ENCODE peak calls at places on chromosomes 4 and X, in six cellular contexts. One of them, this sample, is unnamed.

GRCh38 chrX:106931831-106932491 is 11.8 kb downstream of the CLDN2 start:
- DNase-seq in activated naive CD8-positive, alpha-beta T cell treated with anti-CD3 and anti-CD28 coated beads, Interleukin-2, amount 50 U/mL, for 16 hours: no peak
- DNase-seq in AG10803: no peak
- DNase-seq in stimulated activated CD8-positive, alpha-beta memory T cell treated with anti-CD3 and anti-CD28 coated beads, Interleukin-4, amount 100 ng/mL, for 48 hours: no peak
- DNase-seq in endothelial cell of umbilical vein: no peak
- DNase-seq in activated CD4-positive, alpha-beta T cell treated with anti-CD3 and anti-CD28 coated beads, Interleukin-2, amount 50 U/mL, for 48 hours: no peak
- DNase-seq in this sample: no peak

GRCh38 chr4:66433706-66434105 is 763.4 kb upstream of the EPHA5 start:
- DNase-seq in activated naive CD8-positive, alpha-beta T cell treated with anti-CD3 and anti-CD28 coated beads, Interleukin-2, amount 50 U/mL, for 16 hours: no peak
- DNase-seq in AG10803: no peak
- DNase-seq in stimulated activated CD8-positive, alpha-beta memory T cell treated with anti-CD3 and anti-CD28 coated beads, Interleukin-4, amount 100 ng/mL, for 48 hours: no peak
- DNase-seq in endothelial cell of umbilical vein: no peak
- DNase-seq in activated CD4-positive, alpha-beta T cell treated with anti-CD3 and anti-CD28 coated beads, Interleukin-2, amount 50 U/mL, for 48 hours: no peak
- DNase-seq in this sample: no peak

GRCh38 chrX:97685753-97686152 is 802.0 kb downstream of the RPA4 start:
- DNase-seq in activated naive CD8-positive, alpha-beta T cell treated with anti-CD3 and anti-CD28 coated beads, Interleukin-2, amount 50 U/mL, for 16 hours: no peak
- DNase-seq in AG10803: peak
- DNase-seq in stimulated activated CD8-positive, alpha-beta memory T cell treated with anti-CD3 and anti-CD28 coated beads, Interleukin-4, amount 100 ng/mL, for 48 hours: no peak
- DNase-seq in endothelial cell of umbilical vein: peak
- DNase-seq in activated CD4-positive, alpha-beta T cell treated with anti-CD3 and anti-CD28 coated beads, Interleukin-2, amount 50 U/mL, for 48 hours: peak
- DNase-seq in this sample: peak

GRCh38 chr4:56026596-56026995 is 77.9 kb downstream of the CEP135 start:
- DNase-seq in activated naive CD8-positive, alpha-beta T cell treated with anti-CD3 and anti-CD28 coated beads, Interleukin-2, amount 50 U/mL, for 16 hours: no peak
- DNase-seq in AG10803: no peak
- DNase-seq in stimulated activated CD8-positive, alpha-beta memory T cell treated with anti-CD3 and anti-CD28 coated beads, Interleukin-4, amount 100 ng/mL, for 48 hours: no peak
- DNase-seq in endothelial cell of umbilical vein: peak
- DNase-seq in activated CD4-positive, alpha-beta T cell treated with anti-CD3 and anti-CD28 coated beads, Interleukin-2, amount 50 U/mL, for 48 hours: no peak
- DNase-seq in this sample: no peak

GRCh38 chrX:68163446-68163845 is 269.8 kb downstream of the OPHN1 start:
- DNase-seq in activated naive CD8-positive, alpha-beta T cell treated with anti-CD3 and anti-CD28 coated beads, Interleukin-2, amount 50 U/mL, for 16 hours: no peak
- DNase-seq in AG10803: peak
- DNase-seq in stimulated activated CD8-positive, alpha-beta memory T cell treated with anti-CD3 and anti-CD28 coated beads, Interleukin-4, amount 100 ng/mL, for 48 hours: no peak
- DNase-seq in endothelial cell of umbilical vein: peak
- DNase-seq in activated CD4-positive, alpha-beta T cell treated with anti-CD3 and anti-CD28 coated beads, Interleukin-2, amount 50 U/mL, for 48 hours: no peak
- DNase-seq in this sample: no peak

GRCh38 chr4:55993994-55994657 is 45.4 kb downstream of the CEP135 start:
- DNase-seq in activated naive CD8-positive, alpha-beta T cell treated with anti-CD3 and anti-CD28 coated beads, Interleukin-2, amount 50 U/mL, for 16 hours: no peak
- DNase-seq in AG10803: no peak
- DNase-seq in stimulated activated CD8-positive, alpha-beta memory T cell treated with anti-CD3 and anti-CD28 coated beads, Interleukin-4, amount 100 ng/mL, for 48 hours: no peak
- DNase-seq in endothelial cell of umbilical vein: no peak
- DNase-seq in activated CD4-positive, alpha-beta T cell treated with anti-CD3 and anti-CD28 coated beads, Interleukin-2, amount 50 U/mL, for 48 hours: peak
- DNase-seq in this sample: no peak

GRCh38 chr4:2761035-2761923 is 5.1 kb upstream of the TNIP2 start:
- DNase-seq in activated naive CD8-positive, alpha-beta T cell treated with anti-CD3 and anti-CD28 coated beads, Interleukin-2, amount 50 U/mL, for 16 hours: no peak
- DNase-seq in AG10803: no peak
- DNase-seq in stimulated activated CD8-positive, alpha-beta memory T cell treated with anti-CD3 and anti-CD28 coated beads, Interleukin-4, amount 100 ng/mL, for 48 hours: peak
- DNase-seq in endothelial cell of umbilical vein: peak
- DNase-seq in activated CD4-positive, alpha-beta T cell treated with anti-CD3 and anti-CD28 coated beads, Interleukin-2, amount 50 U/mL, for 48 hours: peak
- DNase-seq in this sample: no peak

GRCh38 chrX:130702867-130703707 is 199.9 kb downstream of the ENOX2 start:
- DNase-seq in activated naive CD8-positive, alpha-beta T cell treated with anti-CD3 and anti-CD28 coated beads, Interleukin-2, amount 50 U/mL, for 16 hours: no peak
- DNase-seq in AG10803: peak
- DNase-seq in stimulated activated CD8-positive, alpha-beta memory T cell treated with anti-CD3 and anti-CD28 coated beads, Interleukin-4, amount 100 ng/mL, for 48 hours: no peak
- DNase-seq in endothelial cell of umbilical vein: peak
- DNase-seq in activated CD4-positive, alpha-beta T cell treated with anti-CD3 and anti-CD28 coated beads, Interleukin-2, amount 50 U/mL, for 48 hours: no peak
- DNase-seq in this sample: peak

GRCh38 chrX:141314441-141314840 is 72.1 kb upstream of the SPANXC start:
- DNase-seq in activated naive CD8-positive, alpha-beta T cell treated with anti-CD3 and anti-CD28 coated beads, Interleukin-2, amount 50 U/mL, for 16 hours: no peak
- DNase-seq in AG10803: no peak
- DNase-seq in stimulated activated CD8-positive, alpha-beta memory T cell treated with anti-CD3 and anti-CD28 coated beads, Interleukin-4, amount 100 ng/mL, for 48 hours: no peak
- DNase-seq in endothelial cell of umbilical vein: peak
- DNase-seq in activated CD4-positive, alpha-beta T cell treated with anti-CD3 and anti-CD28 coated beads, Interleukin-2, amount 50 U/mL, for 48 hours: no peak
- DNase-seq in this sample: no peak

GRCh38 chr4:139278956-139279722 is 886 bp downstream of the MGARP start:
- DNase-seq in activated naive CD8-positive, alpha-beta T cell treated with anti-CD3 and anti-CD28 coated beads, Interleukin-2, amount 50 U/mL, for 16 hours: no peak
- DNase-seq in AG10803: no peak
- DNase-seq in stimulated activated CD8-positive, alpha-beta memory T cell treated with anti-CD3 and anti-CD28 coated beads, Interleukin-4, amount 100 ng/mL, for 48 hours: no peak
- DNase-seq in endothelial cell of umbilical vein: peak
- DNase-seq in activated CD4-positive, alpha-beta T cell treated with anti-CD3 and anti-CD28 coated beads, Interleukin-2, amount 50 U/mL, for 48 hours: peak
- DNase-seq in this sample: no peak

GRCh38 chr4:27010334-27010940 is 149.8 kb downstream of the STIM2 start:
- DNase-seq in activated naive CD8-positive, alpha-beta T cell treated with anti-CD3 and anti-CD28 coated beads, Interleukin-2, amount 50 U/mL, for 16 hours: peak
- DNase-seq in AG10803: peak
- DNase-seq in stimulated activated CD8-positive, alpha-beta memory T cell treated with anti-CD3 and anti-CD28 coated beads, Interleukin-4, amount 100 ng/mL, for 48 hours: peak
- DNase-seq in endothelial cell of umbilical vein: peak
- DNase-seq in activated CD4-positive, alpha-beta T cell treated with anti-CD3 and anti-CD28 coated beads, Interleukin-2, amount 50 U/mL, for 48 hours: peak
- DNase-seq in this sample: peak

GRCh38 chr4:67883902-67884301 is at the start of gene TMPRSS11D:
- DNase-seq in activated naive CD8-positive, alpha-beta T cell treated with anti-CD3 and anti-CD28 coated beads, Interleukin-2, amount 50 U/mL, for 16 hours: no peak
- DNase-seq in AG10803: no peak
- DNase-seq in stimulated activated CD8-positive, alpha-beta memory T cell treated with anti-CD3 and anti-CD28 coated beads, Interleukin-4, amount 100 ng/mL, for 48 hours: no peak
- DNase-seq in endothelial cell of umbilical vein: no peak
- DNase-seq in activated CD4-positive, alpha-beta T cell treated with anti-CD3 and anti-CD28 coated beads, Interleukin-2, amount 50 U/mL, for 48 hours: no peak
- DNase-seq in this sample: no peak

GRCh38 chr4:39978904-39979303 is 1.2 kb upstream of the PDS5A start:
- DNase-seq in activated naive CD8-positive, alpha-beta T cell treated with anti-CD3 and anti-CD28 coated beads, Interleukin-2, amount 50 U/mL, for 16 hours: no peak
- DNase-seq in AG10803: no peak
- DNase-seq in stimulated activated CD8-positive, alpha-beta memory T cell treated with anti-CD3 and anti-CD28 coated beads, Interleukin-4, amount 100 ng/mL, for 48 hours: no peak
- DNase-seq in endothelial cell of umbilical vein: no peak
- DNase-seq in activated CD4-positive, alpha-beta T cell treated with anti-CD3 and anti-CD28 coated beads, Interleukin-2, amount 50 U/mL, for 48 hours: no peak
- DNase-seq in this sample: no peak

This sample was measured in A673.